ENCODE peak calls at places on chromosome 20, in nine cellular contexts. M is adrenal gland, Y is small intestine, W is lung, Z is upper lobe of right lung, T is psoas muscle, L is mucosa of descending colon, H is DND-41, N is dorsolateral prefrontal cortex. A is an unnamed sample.
A peak's percentile ranks its signal among the peaks of the same experiment; 100 is the strongest.

GRCh38 chr20:7856756-7857155 is 83.5 kb downstream of the HAO1 start:
- DNase-seq in M (no peak), Y (no peak), W (no peak), Z (no peak), T (no peak), L (no peak), H (no peak), N (no peak), A (no peak)

GRCh38 chr20:8116067-8116811 is 15.8 kb upstream of the PLCB1 start:
- DNase-seq in M (no peak), Y (no peak), W (no peak), Z (no peak), T (no peak), L (no peak), H (no peak), N (no peak), A (no peak)

GRCh38 chr20:23920936-23921335 is 41.4 kb upstream of the CST5 start:
- DNase-seq in M (no peak), Y (no peak), W (no peak), Z (no peak), T (no peak), L (no peak), H (no peak), N (no peak), A (no peak)

GRCh38 chr20:44714701-44715494 is at the start of gene CCN5:
- DNase-seq in M (peak; percentile 85), Y (peak; percentile 66), W (peak; percentile 86), Z (peak; percentile 92), T (peak; percentile 90), L (peak; percentile 89), H (no peak), N (peak; percentile 57), A (no peak)

GRCh38 chr20:24816431-24816830 is 132.6 kb upstream of the CST7 start:
- DNase-seq in M (no peak), Y (no peak), W (no peak), Z (no peak), T (no peak), L (no peak), H (no peak), N (no peak), A (no peak)

GRCh38 chr20:36018208-36018988 is 50.0 kb downstream of the CNBD2 start:
- DNase-seq in M (no peak), Y (no peak), W (no peak), Z (no peak), T (no peak), L (no peak), H (no peak), N (no peak), A (no peak)

GRCh38 chr20:16639027-16639941 is 66.0 kb upstream of the KIF16B start:
- DNase-seq in M (no peak), Y (peak; percentile 17), W (no peak), Z (no peak), T (no peak), L (no peak), H (no peak), N (no peak), A (no peak)

GRCh38 chr20:20553534-20553933 is 158.9 kb downstream of the RALGAPA2 start:
- DNase-seq in M (no peak), Y (no peak), W (no peak), Z (no peak), T (no peak), L (no peak), H (no peak), N (no peak), A (no peak)

GRCh38 chr20:32449057-32449889 is 91.1 kb downstream of the ASXL1 start:
- DNase-seq in M (no peak), Y (no peak), W (no peak), Z (peak; percentile 54), T (no peak), L (peak; percentile 25), H (no peak), N (no peak), A (no peak)

GRCh38 chr20:36717657-36718056 is 28.2 kb downstream of the NDRG3 start:
- DNase-seq in M (no peak), Y (peak; percentile 17), W (no peak), Z (no peak), T (no peak), L (no peak), H (no peak), N (peak; percentile 22), A (peak; percentile 38)

GRCh38 chr20:62362991-62363919 is 3.9 kb downstream of the LAMA5 start:
- DNase-seq in M (peak; percentile 27), Y (no peak), W (no peak), Z (peak; percentile 63), T (peak; percentile 12), L (peak; percentile 54), H (no peak), N (no peak), A (peak; percentile 78)

GRCh38 chr20:62363920-62364851 is 2.9 kb downstream of the LAMA5 start:
- DNase-seq in M (peak; percentile 38), Y (no peak), W (no peak), Z (peak; percentile 68), T (peak; percentile 46), L (peak; percentile 48), H (no peak), N (no peak), A (peak; percentile 70)

GRCh38 chr20:62362590-62362940 is 4.5 kb downstream of the LAMA5 start:
- DNase-seq in M (no peak), Y (no peak), W (no peak), Z (no peak), T (no peak), L (peak; percentile 40), H (no peak), N (no peak), A (no peak)

GRCh38 chr20:62360854-62361798 is 6.0 kb downstream of the LAMA5 start:
- DNase-seq in M (peak; percentile 32), Y (no peak), W (no peak), Z (peak; percentile 82), T (peak; percentile 29), L (peak; percentile 52), H (no peak), N (no peak), A (peak; percentile 83)

GRCh38 chr20:62361799-62362589 is 5.1 kb downstream of the LAMA5 start:
- DNase-seq in M (peak; percentile 23), Y (no peak), W (peak; percentile 88), Z (peak; percentile 90), T (peak; percentile 14), L (peak; percentile 47), H (no peak), N (no peak), A (peak; percentile 96)
- H3K4me3 ChIP-seq in M (no peak overlapping the region), Y (no peak overlapping the region), W (no peak overlapping the region), Z (no peak overlapping the region), T (no peak overlapping the region), L (no peak overlapping the region), H (no peak overlapping the region), N (no peak overlapping the region), A (no peak overlapping the region)

GRCh38 chr20:309841-310644 is 12.7 kb downstream of the ZCCHC3 start:
- DNase-seq in M (peak; percentile 98), Y (peak; percentile 67), W (peak; percentile 98), Z (peak; percentile 98), T (peak; percentile 98), L (peak; percentile 93), H (no peak), N (peak; percentile 100), A (peak; percentile 99)

GRCh38 chr20:308427-309038 is 11.2 kb downstream of the ZCCHC3 start:
- DNase-seq in M (no peak), Y (peak; percentile 32), W (no peak), Z (no peak), T (no peak), L (no peak), H (no peak), N (no peak), A (no peak)

GRCh38 chr20:311603-312002 is 13.7 kb upstream of the SOX12 start:
- DNase-seq in M (no peak), Y (no peak), W (no peak), Z (no peak), T (no peak), L (no peak), H (no peak), N (no peak), A (no peak)

GRCh38 chr20:310645-311044 is 13.3 kb downstream of the ZCCHC3 start:
- DNase-seq in M (no peak), Y (no peak), W (no peak), Z (no peak), T (no peak), L (no peak), H (no peak), N (no peak), A (no peak)

GRCh38 chr20:309306-309840 is 12.0 kb downstream of the ZCCHC3 start:
- DNase-seq in M (no peak), Y (no peak), W (no peak), Z (no peak), T (no peak), L (no peak), H (no peak), N (no peak), A (peak; percentile 42)
- H3K4me3 ChIP-seq in M (peak overlapping the region; percentile 68), Y (no peak overlapping the region), W (no peak overlapping the region), Z (peak overlapping the region; percentile 60), T (peak overlapping the region; percentile 60), L (no peak overlapping the region), H (no peak overlapping the region), N (peak overlapping the region; percentile 70), A (peak overlapping the region; percentile 53)

GRCh38 chr20:63738687-63739128 is 868 bp upstream of the SLC2A4RG start:
- DNase-seq in M (peak; percentile 77), Y (peak; percentile 64), W (peak; percentile 61), Z (peak; percentile 89), T (peak; percentile 77), L (peak; percentile 88), H (peak; percentile 34), N (no peak), A (no peak)

GRCh38 chr20:63735859-63736718 is at the start of gene LIME1:
- DNase-seq in M (no peak), Y (peak; percentile 47), W (no peak), Z (peak; percentile 69), T (no peak), L (peak; percentile 89), H (peak; percentile 76), N (no peak), A (peak; percentile 63)

GRCh38 chr20:63737940-63738686 is 1.5 kb upstream of the SLC2A4RG start:
- DNase-seq in M (no peak), Y (peak; percentile 33), W (no peak), Z (peak; percentile 69), T (no peak), L (peak; percentile 78), H (no peak), N (no peak), A (peak; percentile 76)

GRCh38 chr20:63736893-63737689 is 627 bp downstream of the LIME1 start:
- DNase-seq in M (no peak), Y (peak; percentile 28), W (no peak), Z (peak; percentile 69), T (no peak), L (peak; percentile 80), H (peak; percentile 41), N (no peak), A (peak; percentile 73)

DNA sequence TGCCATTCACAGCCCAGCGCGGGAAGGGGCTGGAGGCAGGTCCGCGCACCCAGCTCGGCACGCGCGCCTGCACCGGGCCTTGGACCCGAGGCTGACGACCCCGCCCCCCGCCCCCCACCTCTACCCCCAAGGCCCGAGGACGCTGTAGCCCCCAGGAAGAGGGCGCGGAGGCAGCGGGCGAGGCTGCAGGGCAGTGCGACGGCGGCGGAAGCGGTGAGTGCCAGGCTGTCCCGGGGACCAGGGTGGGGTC is 1.2 kb downstream of the LIME1 start:
- DNase-seq in M (no peak), Y (no peak), W (no peak), Z (no peak), T (no peak), L (no peak), H (no peak), N (no peak), A (peak; percentile 76)
- H3K4me3 ChIP-seq in M (peak overlapping the region; percentile 33), Y (peak overlapping the region; percentile 51), W (no peak overlapping the region), Z (peak overlapping the region; percentile 61), T (peak overlapping the region; percentile 25), L (no peak overlapping the region), H (no peak overlapping the region), N (no peak overlapping the region), A (peak overlapping the region; percentile 37)

GRCh38 chr20:10634683-10635411 is 39.0 kb downstream of the JAG1 start:
- DNase-seq in M (no peak), Y (no peak), W (no peak), Z (no peak), T (no peak), L (no peak), H (no peak), N (no peak), A (no peak)
- H3K4me3 ChIP-seq in M (no peak overlapping the region), Y (no peak overlapping the region), W (no peak overlapping the region), Z (no peak overlapping the region), T (no peak overlapping the region), L (no peak overlapping the region), H (no peak overlapping the region), N (no peak overlapping the region), A (no peak overlapping the region)

A was measured in H7.